ENCODE peak calls at places on chromosome 1, in seven cellular contexts. One of them, this sample, is unnamed.

GRCh38 chr1:119582801-119583200 is 65.3 kb downstream of the ZNF697 start:
- DNase-seq in natural killer cell: no peak
- DNase-seq in mammary epithelial cell: peak; percentile 78
- DNase-seq in stomach: peak; percentile 32
- DNase-seq in GM12865: peak; percentile 45
- DNase-seq in choroid plexus epithelial cell: peak; percentile 80
- DNase-seq in IMR-90: peak; percentile 55
- DNase-seq in this sample: no peak

GRCh38 chr1:234676103-234676594 is 66.2 kb upstream of the IRF2BP2 start:
- DNase-seq in IMR-90: peak; percentile 74
- DNase-seq in stomach: peak; percentile 78
- DNase-seq in mammary epithelial cell: peak; percentile 51
- DNase-seq in GM12865: peak; percentile 59
- DNase-seq in choroid plexus epithelial cell: peak; percentile 81
- DNase-seq in natural killer cell: peak; percentile 25
- DNase-seq in this sample: no peak

GRCh38 chr1:100164226-100164625 is 13.8 kb downstream of the LRRC39 start:
- DNase-seq in IMR-90: peak; percentile 67
- DNase-seq in GM12865: no peak
- DNase-seq in stomach: no peak
- DNase-seq in natural killer cell: no peak
- DNase-seq in choroid plexus epithelial cell: peak; percentile 78
- DNase-seq in mammary epithelial cell: no peak
- DNase-seq in this sample: no peak

GRCh38 chr1:241985787-241986186 is 13.1 kb downstream of the MAP1LC3C start:
- DNase-seq in choroid plexus epithelial cell: peak; percentile 71
- DNase-seq in IMR-90: peak; percentile 34
- DNase-seq in natural killer cell: no peak
- DNase-seq in stomach: peak; percentile 30
- DNase-seq in GM12865: peak; percentile 59
- DNase-seq in mammary epithelial cell: peak; percentile 40
- DNase-seq in this sample: no peak

GRCh38 chr1:58628987-58629598 is 52.0 kb upstream of the TACSTD2 start:
- DNase-seq in natural killer cell: no peak
- DNase-seq in mammary epithelial cell: no peak
- DNase-seq in choroid plexus epithelial cell: peak; percentile 5
- DNase-seq in stomach: no peak
- DNase-seq in IMR-90: peak; percentile 59
- DNase-seq in GM12865: no peak
- DNase-seq in this sample: no peak

GRCh38 chr1:221829327-221830011 is 87.6 kb upstream of the DUSP10 start:
- DNase-seq in GM12865: peak; percentile 21
- DNase-seq in mammary epithelial cell: peak; percentile 96
- DNase-seq in IMR-90: peak; percentile 97
- DNase-seq in stomach: no peak
- DNase-seq in natural killer cell: peak; percentile 51
- DNase-seq in choroid plexus epithelial cell: peak; percentile 94
- DNase-seq in this sample: no peak

GRCh38 chr1:184743062-184743756 is 11.4 kb downstream of the EDEM3 start:
- DNase-seq in GM12865: peak; percentile 81
- DNase-seq in mammary epithelial cell: peak; percentile 31
- DNase-seq in natural killer cell: no peak
- DNase-seq in choroid plexus epithelial cell: no peak
- DNase-seq in IMR-90: peak; percentile 11
- DNase-seq in stomach: no peak
- DNase-seq in this sample: no peak

GRCh38 chr1:6459850-6460265 is 6.1 kb downstream of the TNFRSF25 start:
- DNase-seq in mammary epithelial cell: no peak
- DNase-seq in natural killer cell: no peak
- DNase-seq in choroid plexus epithelial cell: no peak
- DNase-seq in IMR-90: no peak
- DNase-seq in stomach: no peak
- DNase-seq in GM12865: no peak
- DNase-seq in this sample: no peak

GRCh38 chr1:40787733-40788560 is 4.4 kb downstream of the KCNQ4 start:
- DNase-seq in GM12865: no peak
- DNase-seq in stomach: no peak
- DNase-seq in mammary epithelial cell: no peak
- DNase-seq in natural killer cell: no peak
- DNase-seq in IMR-90: no peak
- DNase-seq in choroid plexus epithelial cell: no peak
- DNase-seq in this sample: no peak

GRCh38 chr1:81607886-81608285 is 192.8 kb upstream of the ADGRL2 start:
- DNase-seq in mammary epithelial cell: no peak
- DNase-seq in natural killer cell: no peak
- DNase-seq in GM12865: no peak
- DNase-seq in choroid plexus epithelial cell: no peak
- DNase-seq in IMR-90: no peak
- DNase-seq in stomach: no peak
- DNase-seq in this sample: no peak

GRCh38 chr1:210989949-210990348 is 144.0 kb downstream of the KCNH1 start:
- DNase-seq in natural killer cell: no peak
- DNase-seq in stomach: no peak
- DNase-seq in IMR-90: no peak
- DNase-seq in GM12865: no peak
- DNase-seq in mammary epithelial cell: no peak
- DNase-seq in choroid plexus epithelial cell: no peak
- DNase-seq in this sample: no peak

GRCh38 chr1:245549981-245550701 is 395.4 kb downstream of the KIF26B start:
- DNase-seq in IMR-90: no peak
- DNase-seq in GM12865: no peak
- DNase-seq in mammary epithelial cell: no peak
- DNase-seq in stomach: no peak
- DNase-seq in choroid plexus epithelial cell: peak; percentile 16
- DNase-seq in natural killer cell: no peak
- DNase-seq in this sample: no peak

GRCh38 chr1:150192012-150192411 is 42.3 kb downstream of the PLEKHO1 start:
- DNase-seq in stomach: no peak
- DNase-seq in natural killer cell: no peak
- DNase-seq in choroid plexus epithelial cell: peak; percentile 86
- DNase-seq in IMR-90: peak; percentile 81
- DNase-seq in GM12865: no peak
- DNase-seq in mammary epithelial cell: no peak
- DNase-seq in this sample: no peak

GRCh38 chr1:163188947-163189346 is 13.8 kb downstream of the RGS5 start:
- DNase-seq in mammary epithelial cell: no peak
- DNase-seq in natural killer cell: no peak
- DNase-seq in GM12865: no peak
- DNase-seq in choroid plexus epithelial cell: no peak
- DNase-seq in IMR-90: no peak
- DNase-seq in stomach: no peak
- DNase-seq in this sample: no peak

GRCh38 chr1:94864821-94865220 is 44.7 kb downstream of the SLC44A3 start:
- DNase-seq in natural killer cell: no peak
- DNase-seq in mammary epithelial cell: no peak
- DNase-seq in choroid plexus epithelial cell: peak; percentile 34
- DNase-seq in GM12865: no peak
- DNase-seq in IMR-90: peak; percentile 39
- DNase-seq in stomach: no peak
- DNase-seq in this sample: no peak

GRCh38 chr1:93938461-93939145 is 29.4 kb upstream of the GCLM start:
- DNase-seq in natural killer cell: no peak
- DNase-seq in mammary epithelial cell: no peak
- DNase-seq in IMR-90: no peak
- DNase-seq in GM12865: no peak
- DNase-seq in stomach: no peak
- DNase-seq in choroid plexus epithelial cell: peak; percentile 6
- DNase-seq in this sample: no peak

GRCh38 chr1:51898090-51898734 is 19.7 kb upstream of the NRDC start:
- DNase-seq in IMR-90: peak; percentile 97
- DNase-seq in stomach: no peak
- DNase-seq in mammary epithelial cell: peak; percentile 51
- DNase-seq in choroid plexus epithelial cell: peak; percentile 93
- DNase-seq in GM12865: no peak
- DNase-seq in natural killer cell: no peak
- DNase-seq in this sample: no peak

DNA sequence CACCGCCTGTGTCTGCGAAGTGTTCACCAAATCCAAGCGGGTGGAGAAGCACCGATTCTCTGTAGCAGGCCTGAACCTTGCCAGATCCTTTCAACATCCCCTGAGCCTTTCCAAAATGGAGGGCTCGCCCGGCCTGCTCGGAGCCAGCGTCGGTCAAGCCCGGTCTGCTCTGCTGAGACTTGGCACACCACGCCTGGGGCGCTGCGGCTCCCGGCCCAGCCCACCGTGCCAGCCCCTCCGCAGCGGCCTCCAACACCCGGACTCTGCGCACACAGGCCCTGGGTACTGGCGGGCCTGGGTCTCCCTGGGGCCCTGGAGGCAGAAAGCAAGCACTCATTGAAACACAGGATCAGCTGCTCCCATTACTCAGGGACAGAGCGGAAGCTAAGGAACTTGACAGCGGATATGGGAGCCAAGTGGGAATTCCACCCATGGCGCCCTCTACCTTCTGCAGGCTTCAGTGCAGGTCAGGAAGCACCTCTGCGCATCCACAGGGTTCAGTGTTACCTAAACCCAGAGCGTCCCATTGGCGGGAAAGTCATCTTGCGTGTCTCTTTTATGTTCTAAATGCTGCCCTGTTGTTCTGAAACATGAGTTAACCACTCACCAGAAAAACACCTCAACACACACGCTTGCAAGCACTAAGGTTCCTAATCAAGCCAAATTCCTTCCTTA is 159.9 kb downstream of the ZBTB18 start:
- DNase-seq in choroid plexus epithelial cell: no peak
- DNase-seq in stomach: no peak
- DNase-seq in natural killer cell: no peak
- DNase-seq in GM12865: no peak
- DNase-seq in mammary epithelial cell: no peak
- DNase-seq in IMR-90: no peak
- DNase-seq in this sample: no peak
- TF ChIP-seq CTCF in choroid plexus epithelial cell: peak; percentile 61
- TF ChIP-seq CTCF in stomach: no peak
- TF ChIP-seq CTCF in natural killer cell: no peak
- TF ChIP-seq CTCF in GM12865: peak; percentile 26
- TF ChIP-seq CTCF in mammary epithelial cell: peak; percentile 25
- TF ChIP-seq CTCF in IMR-90: no peak
- TF ChIP-seq CTCF in this sample: peak; percentile 57

GRCh38 chr1:32498751-32499150 is 33.9 kb downstream of the ZBTB8B start:
- DNase-seq in stomach: no peak
- DNase-seq in IMR-90: no peak
- DNase-seq in mammary epithelial cell: no peak
- DNase-seq in GM12865: no peak
- DNase-seq in natural killer cell: no peak
- DNase-seq in choroid plexus epithelial cell: no peak
- DNase-seq in this sample: no peak

GRCh38 chr1:32501865-32502264 is 37.0 kb downstream of the ZBTB8B start:
- DNase-seq in choroid plexus epithelial cell: no peak
- DNase-seq in stomach: no peak
- DNase-seq in GM12865: no peak
- DNase-seq in natural killer cell: no peak
- DNase-seq in IMR-90: no peak
- DNase-seq in mammary epithelial cell: no peak
- DNase-seq in this sample: no peak

GRCh38 chr1:32496127-32496526 is 31.3 kb downstream of the ZBTB8B start:
- DNase-seq in stomach: no peak
- DNase-seq in natural killer cell: no peak
- DNase-seq in GM12865: peak; percentile 28
- DNase-seq in mammary epithelial cell: peak; percentile 35
- DNase-seq in IMR-90: peak; percentile 55
- DNase-seq in choroid plexus epithelial cell: peak; percentile 83
- DNase-seq in this sample: no peak

GRCh38 chr1:32503153-32503552 is 36.1 kb upstream of the ZBTB8A start:
- DNase-seq in choroid plexus epithelial cell: no peak
- DNase-seq in GM12865: no peak
- DNase-seq in mammary epithelial cell: no peak
- DNase-seq in stomach: no peak
- DNase-seq in IMR-90: no peak
- DNase-seq in natural killer cell: no peak
- DNase-seq in this sample: no peak

GRCh38 chr1:32500387-32501209 is 35.7 kb downstream of the ZBTB8B start:
- DNase-seq in mammary epithelial cell: peak; percentile 63
- DNase-seq in choroid plexus epithelial cell: peak; percentile 61
- DNase-seq in IMR-90: peak; percentile 49
- DNase-seq in stomach: peak; percentile 70
- DNase-seq in natural killer cell: no peak
- DNase-seq in GM12865: peak; percentile 71
- DNase-seq in this sample: peak; percentile 74
- TF ChIP-seq CTCF in mammary epithelial cell: no peak
- TF ChIP-seq CTCF in choroid plexus epithelial cell: no peak
- TF ChIP-seq CTCF in IMR-90: no peak
- TF ChIP-seq CTCF in stomach: no peak
- TF ChIP-seq CTCF in natural killer cell: no peak
- TF ChIP-seq CTCF in GM12865: no peak
- TF ChIP-seq CTCF in this sample: no peak

GRCh38 chr1:156082111-156083091 is at the start of gene MEX3A:
- DNase-seq in GM12865: peak; percentile 58
- DNase-seq in mammary epithelial cell: no peak
- DNase-seq in choroid plexus epithelial cell: peak; percentile 65
- DNase-seq in stomach: peak; percentile 69
- DNase-seq in natural killer cell: peak; percentile 58
- DNase-seq in IMR-90: peak; percentile 64
- DNase-seq in this sample: peak; percentile 95
- TF ChIP-seq CTCF in GM12865: no peak
- TF ChIP-seq CTCF in mammary epithelial cell: no peak
- TF ChIP-seq CTCF in choroid plexus epithelial cell: no peak
- TF ChIP-seq CTCF in stomach: no peak
- TF ChIP-seq CTCF in natural killer cell: no peak
- TF ChIP-seq CTCF in IMR-90: no peak
- TF ChIP-seq CTCF in this sample: no peak

DNA sequence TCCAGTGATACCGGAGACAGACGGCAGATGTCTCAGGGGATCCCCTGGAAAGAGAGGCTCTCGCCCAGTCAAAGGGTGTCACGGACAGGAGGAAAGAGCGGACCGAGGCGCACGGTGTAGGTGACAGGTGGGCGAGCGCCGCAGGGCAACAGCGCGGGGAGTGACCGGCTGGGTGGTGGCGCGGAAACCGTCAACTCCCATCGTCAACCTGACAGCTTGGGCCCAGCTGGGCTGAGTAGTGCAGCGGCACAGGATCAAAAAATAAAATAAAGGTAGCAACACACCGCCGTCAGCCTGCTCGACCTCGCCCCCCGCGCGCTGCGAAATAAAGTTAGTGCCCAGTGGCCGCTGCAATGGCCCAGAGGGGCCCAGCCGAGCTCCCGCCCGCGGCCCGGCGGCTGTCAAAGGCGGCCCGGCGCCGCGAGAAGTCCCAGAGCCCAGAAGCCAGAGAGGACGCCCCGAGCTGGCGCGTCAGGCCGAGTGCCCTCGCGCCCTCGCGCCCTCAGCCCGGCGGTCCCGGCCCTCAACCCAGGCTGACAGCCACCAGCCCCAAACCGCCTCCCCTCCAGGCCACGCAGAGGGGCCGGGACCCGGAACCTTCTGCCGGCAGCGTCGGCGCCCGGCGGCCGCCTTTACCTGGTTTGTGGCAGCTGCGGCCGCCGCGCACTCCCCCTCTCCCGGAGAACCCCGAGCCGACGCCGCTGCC is at the start of gene LYST:
- DNase-seq in natural killer cell: peak; percentile 67
- DNase-seq in choroid plexus epithelial cell: peak; percentile 67
- DNase-seq in IMR-90: peak; percentile 52
- DNase-seq in GM12865: peak; percentile 78
- DNase-seq in stomach: peak; percentile 49
- DNase-seq in mammary epithelial cell: peak; percentile 65
- DNase-seq in this sample: no peak
- TF ChIP-seq CTCF in natural killer cell: peak; percentile 54
- TF ChIP-seq CTCF in choroid plexus epithelial cell: peak; percentile 71
- TF ChIP-seq CTCF in IMR-90: peak; percentile 52
- TF ChIP-seq CTCF in GM12865: peak; percentile 55
- TF ChIP-seq CTCF in stomach: no peak
- TF ChIP-seq CTCF in mammary epithelial cell: peak; percentile 55
- TF ChIP-seq CTCF in this sample: peak; percentile 53